ENCODE peak calls at places on chromosome 21, in five cellular contexts. J, U, W, Y and N are unnamed samples.

GRCh38 chr21:27885296-27885711 is 918.4 kb upstream of the ADAMTS5 start:
- DNase-seq in W (no peak), Y (no peak), U (no peak), J (no peak), N (peak)

GRCh38 chr21:33197546-33197945 is 32.2 kb upstream of the IFNAR2 start:
- DNase-seq in Y (no peak), U (no peak), J (no peak), W (no peak), N (no peak)

GRCh38 chr21:46320331-46320801 is 3.3 kb downstream of the C21orf58 start:
- DNase-seq in U (no peak), J (no peak), Y (no peak), W (no peak), N (no peak)

GRCh38 chr21:18218331-18218730 is 26.3 kb upstream of the CHODL start:
- DNase-seq in J (no peak), W (no peak), Y (no peak), U (no peak), N (no peak)

GRCh38 chr21:33157303-33157702 is 72.4 kb upstream of the IFNAR2 start:
- DNase-seq in U (no peak), W (no peak), J (no peak), Y (no peak), N (no peak)

GRCh38 chr21:17463441-17463840 is 49.4 kb upstream of the CXADR start:
- DNase-seq in U (no peak), W (no peak), Y (no peak), J (no peak), N (no peak)

GRCh38 chr21:44925027-44925755 is 4.5 kb upstream of the ITGB2 start:
- DNase-seq in J (no peak), W (no peak), Y (no peak), U (no peak), N (no peak)

GRCh38 chr21:39686636-39687035 is 58.3 kb upstream of the IGSF5 start:
- DNase-seq in Y (no peak), U (no peak), J (no peak), W (no peak), N (no peak)

GRCh38 chr21:44966135-44967081 is 26.6 kb downstream of the SLX9 start:
- DNase-seq in Y (no peak), U (no peak), J (peak), W (peak), N (peak)

GRCh38 chr21:36134820-36135390 is at the start of gene CBR3:
- DNase-seq in U (peak), J (peak), Y (peak), W (no peak), N (peak)

GRCh38 chr21:16040601-16041000 is 310.8 kb downstream of the USP25 start:
- DNase-seq in U (no peak), J (no peak), Y (no peak), W (no peak), N (no peak)

GRCh38 chr21:26089730-26090129 is 80.8 kb downstream of the APP start:
- DNase-seq in W (no peak), Y (no peak), U (no peak), J (no peak), N (no peak)

GRCh38 chr21:27759091-27759659 is 792.3 kb upstream of the ADAMTS5 start:
- DNase-seq in U (no peak), W (no peak), J (no peak), Y (no peak), N (no peak)

GRCh38 chr21:44344541-44345183 is 5.5 kb upstream of the CFAP410 start:
- DNase-seq in W (no peak), U (no peak), J (no peak), Y (no peak), N (no peak)

GRCh38 chr21:36190736-36191135 is 34.1 kb downstream of the DOP1B start:
- DNase-seq in J (no peak), Y (no peak), W (no peak), U (no peak), N (no peak)

GRCh38 chr21:17799414-17800164 is 19.6 kb downstream of the C21orf91 start:
- DNase-seq in J (no peak), Y (no peak), U (no peak), W (no peak), N (no peak)

GRCh38 chr21:25283720-25284119 is 323.6 kb downstream of the MRPL39 start:
- DNase-seq in Y (no peak), W (no peak), U (peak), J (no peak), N (no peak)

GRCh38 chr21:37546949-37547614 is 180.5 kb downstream of the DYRK1A start:
- DNase-seq in W (peak), Y (no peak), J (peak), U (no peak), N (no peak)

GRCh38 chr21:32184485-32184884 is 94.4 kb downstream of the MIS18A start:
- DNase-seq in J (no peak), W (no peak), U (no peak), Y (no peak), N (no peak)

GRCh38 chr21:40844935-40845334 is 2.0 kb downstream of the DSCAM start:
- DNase-seq in U (peak), Y (no peak), J (no peak), W (no peak), N (no peak)

GRCh38 chr21:39633043-39633442 is 20.3 kb downstream of the B3GALT5 start:
- DNase-seq in J (no peak), W (no peak), Y (no peak), U (no peak), N (no peak)

GRCh38 chr21:46599251-46599572 is 5.7 kb downstream of the S100B start:
- DNase-seq in Y (no peak), W (no peak), J (no peak), U (no peak), N (no peak)

GRCh38 chr21:38669186-38669585 is 136.5 kb upstream of the ETS2 start:
- DNase-seq in J (no peak), U (peak), Y (no peak), W (no peak), N (no peak)

GRCh38 chr21:18244721-18245486 is at the start of gene CHODL:
- DNase-seq in U (peak), Y (no peak), J (no peak), W (no peak), N (no peak)

GRCh38 chr21:45643021-45643980 is at the start of gene PCBP3:
- DNase-seq in J (peak), Y (peak), W (peak), U (peak), N (peak)

GRCh38 chr21:38159355-38159754 is 97.4 kb upstream of the KCNJ15 start:
- DNase-seq in U (peak), J (no peak), Y (no peak), W (peak), N (no peak)

GRCh38 chr21:31848339-31848985 is 24.4 kb upstream of the HUNK start:
- DNase-seq in Y (no peak), W (no peak), U (no peak), J (no peak), N (no peak)

GRCh38 chr21:37658994-37659458 is 257.2 kb downstream of the KCNJ6 start:
- DNase-seq in W (no peak), J (peak), U (no peak), Y (no peak), N (peak)

GRCh38 chr21:42883921-42884320 is 4.6 kb upstream of the WDR4 start:
- DNase-seq in U (no peak), Y (no peak), J (no peak), W (no peak), N (no peak)

GRCh38 chr21:45607021-45607921 is 36.3 kb upstream of the PCBP3 start:
- DNase-seq in W (no peak), J (no peak), Y (no peak), U (no peak), N (no peak)

GRCh38 chr21:43364851-43365424 is 62.0 kb downstream of the SIK1 start:
- DNase-seq in J (no peak), W (no peak), U (peak), Y (no peak), N (no peak)

GRCh38 chr21:31282095-31282709 is 61.9 kb downstream of the TIAM1 start:
- DNase-seq in J (no peak), W (no peak), Y (no peak), U (no peak), N (peak)

GRCh38 chr21:25790122-25790951 is 55.6 kb downstream of the GABPA start:
- DNase-seq in J (no peak), Y (no peak), U (peak), W (no peak), N (no peak)

GRCh38 chr21:25735221-25735894 is 586 bp downstream of the GABPA start:
- DNase-seq in W (no peak), U (peak), J (peak), Y (peak), N (peak)